ENCODE peak calls at places on chromosomes 4 and X, in four cellular contexts. Y is pulmonary artery endothelial cell, K is T-helper 2 cell, W is naive B cell. A is an unnamed sample.

GRCh38 chrX:134885336-134886016 is 105.3 kb upstream of the SMIM10 start:
- DNase-seq in W (no peak), K (no peak), Y (no peak), A (peak)

GRCh38 chr4:185305979-185306442 is 89.7 kb downstream of the LRP2BP start:
- DNase-seq in W (no peak), K (no peak), Y (no peak), A (no peak)

GRCh38 chr4:174314770-174315169 is 31.1 kb downstream of the CEP44 start:
- DNase-seq in K (no peak), W (no peak), Y (no peak), A (peak)

GRCh38 chrX:22164770-22165388 is 107.8 kb upstream of the CBLL2 start:
- DNase-seq in W (no peak), K (no peak), Y (no peak), A (no peak)

GRCh38 chr4:2341261-2341841 is 77.1 kb downstream of the ZFYVE28 start:
- DNase-seq in W (no peak), Y (no peak), K (no peak), A (no peak)

GRCh38 chr4:100489316-100489715 is 28.5 kb downstream of the EMCN start:
- DNase-seq in K (no peak), Y (no peak), W (no peak), A (no peak)

GRCh38 chr4:8092282-8092681 is 66.3 kb downstream of the ABLIM2 start:
- DNase-seq in K (no peak), W (no peak), Y (no peak), A (no peak)

GRCh38 chr4:114012749-114013148 is 33.3 kb upstream of the ARSJ start:
- DNase-seq in K (no peak), Y (no peak), W (no peak), A (peak)

GRCh38 chr4:67713531-67714247 is 12.7 kb upstream of the UBA6 start:
- DNase-seq in Y (no peak), W (no peak), K (no peak), A (peak)

GRCh38 chr4:23889814-23890269 is at the start of gene PPARGC1A:
- DNase-seq in W (no peak), K (no peak), Y (no peak), A (peak)

GRCh38 chrX:151973851-151974335 is 583 bp downstream of the GABRE start:
- DNase-seq in K (no peak), W (no peak), Y (no peak), A (peak)

GRCh38 chrX:49186125-49187027 is at the start of gene PRICKLE3:
- DNase-seq in W (peak), Y (no peak), K (peak), A (peak)

GRCh38 chr4:13455411-13455810 is 28.7 kb downstream of the RAB28 start:
- DNase-seq in K (no peak), Y (no peak), W (no peak), A (no peak)

GRCh38 chr4:166941629-166942028 is 292.7 kb downstream of the SPOCK3 start:
- DNase-seq in K (no peak), Y (no peak), W (no peak), A (no peak)

GRCh38 chr4:40575846-40576245 is 53.8 kb downstream of the RBM47 start:
- DNase-seq in K (no peak), Y (no peak), W (no peak), A (no peak)

GRCh38 chr4:109296545-109296944 is 5.9 kb downstream of the COL25A1 start:
- DNase-seq in K (no peak), W (no peak), Y (no peak), A (no peak)

GRCh38 chr4:153143527-153144348 is 60.5 kb upstream of the TRIM2 start:
- DNase-seq in K (no peak), Y (no peak), W (no peak), A (no peak)

GRCh38 chr4:100516225-100516624 is 1.6 kb downstream of the EMCN start:
- DNase-seq in W (no peak), K (no peak), Y (no peak), A (no peak)

GRCh38 chrX:34299451-34299967 is 167.4 kb upstream of the FAM47A start:
- DNase-seq in K (no peak), Y (no peak), W (no peak), A (no peak)

GRCh38 chr4:155999743-156000142 is 46.1 kb upstream of the CTSO start:
- DNase-seq in K (no peak), Y (no peak), W (no peak), A (no peak)